ENCODE peak calls at places on chromosomes 2 and 18, in eight cellular contexts. J is adrenal gland, Z is H1, S is HCT116, X is ovary, P is A549, B is stomach, I is tibial nerve. F is an unnamed sample.

GRCh38 chr2:166158546-166158945 is 30.7 kb upstream of the SCN1A start:
- DNase-seq in B (no peak), Z (no peak), J (no peak), X (no peak), P (no peak), S (no peak), I (no peak), F (no peak)

GRCh38 chr2:55158111-55158814 is 73.8 kb downstream of the CLHC1 start:
- DNase-seq in B (peak), I (no peak), J (no peak), S (no peak), X (no peak), Z (no peak), P (no peak), F (no peak)

GRCh38 chr2:182542501-182543258 is 115.8 kb upstream of the PDE1A start:
- DNase-seq in S (no peak), P (no peak), J (no peak), X (no peak), I (no peak), Z (no peak), B (no peak), F (no peak)

GRCh38 chr2:109275120-109276040 is 146.4 kb downstream of the SH3RF3 start:
- DNase-seq in P (no peak), J (peak), Z (no peak), B (no peak), I (no peak), X (no peak), S (no peak), F (no peak)

GRCh38 chr2:109344270-109344805 is 215.3 kb downstream of the SH3RF3 start:
- DNase-seq in P (no peak), I (no peak), J (no peak), Z (no peak), X (no peak), B (no peak), S (no peak), F (no peak)

GRCh38 chr2:192030289-192030688 is 164.4 kb downstream of the TMEFF2 start:
- DNase-seq in X (no peak), S (no peak), J (no peak), B (no peak), I (no peak), Z (no peak), P (no peak), F (no peak)

GRCh38 chr2:134425723-134426496 is 172.0 kb downstream of the MGAT5 start:
- DNase-seq in X (no peak), B (no peak), P (no peak), S (no peak), J (no peak), I (no peak), Z (no peak), F (no peak)

GRCh38 chr2:163877316-163877715 is 141.5 kb upstream of the FIGN start:
- DNase-seq in J (no peak), S (no peak), X (no peak), Z (no peak), I (no peak), B (no peak), P (no peak), F (no peak)

GRCh38 chr2:138726681-138727080 is 53.5 kb downstream of the NXPH2 start:
- DNase-seq in P (no peak), I (no peak), S (no peak), B (no peak), Z (no peak), X (no peak), J (no peak), F (no peak)

GRCh38 chr18:36179562-36180334 is 7.5 kb upstream of the MOCOS start:
- DNase-seq in P (no peak), B (peak), J (peak), X (peak), Z (no peak), I (peak), S (no peak), F (no peak)

GRCh38 chr2:74045454-74045853 is 60.7 kb downstream of the TET3 start:
- DNase-seq in S (no peak), I (no peak), B (no peak), J (no peak), P (no peak), X (no peak), Z (no peak), F (no peak)

GRCh38 chr2:120322329-120322728 is 23.6 kb upstream of the INHBB start:
- DNase-seq in P (no peak), Z (no peak), X (no peak), S (no peak), J (no peak), I (no peak), B (no peak), F (no peak)

GRCh38 chr2:48588745-48589144 is 28.9 kb upstream of the GTF2A1L start:
- DNase-seq in J (no peak), Z (no peak), P (no peak), I (no peak), B (no peak), S (no peak), X (no peak), F (no peak)

GRCh38 chr2:42053791-42054656 is 6.2 kb downstream of the PKDCC start:
- DNase-seq in X (peak), J (peak), B (no peak), S (no peak), P (no peak), Z (no peak), I (no peak), F (no peak)

GRCh38 chr2:16244966-16245320 is 304.6 kb downstream of the MYCN start:
- DNase-seq in X (no peak), Z (peak), P (no peak), J (no peak), S (no peak), I (no peak), B (no peak), F (no peak)

GRCh38 chr2:239720411-239721365 is 304.5 kb downstream of the NDUFA10 start:
- DNase-seq in Z (peak), B (no peak), I (no peak), J (peak), X (peak), S (no peak), P (no peak), F (no peak)

GRCh38 chr2:204825054-204825453 is 279.8 kb downstream of the PARD3B start:
- DNase-seq in B (no peak), S (no peak), Z (no peak), X (no peak), J (no peak), I (no peak), P (no peak), F (no peak)

GRCh38 chr2:212520340-212520739 is 18.3 kb downstream of the ERBB4 start:
- DNase-seq in I (no peak), B (no peak), X (no peak), Z (no peak), S (peak), J (no peak), P (no peak), F (no peak)

GRCh38 chr2:112181571-112182290 is 43.5 kb downstream of the FBLN7 start:
- DNase-seq in X (no peak), J (no peak), B (no peak), P (no peak), S (no peak), Z (peak), I (no peak), F (no peak)

GRCh38 chr2:25132296-25132630 is 36.1 kb downstream of the POMC start:
- DNase-seq in B (no peak), P (no peak), I (no peak), X (no peak), S (no peak), J (no peak), Z (no peak), F (no peak)

GRCh38 chr2:20806286-20806685 is 16.6 kb downstream of the LDAH start:
- DNase-seq in B (no peak), J (no peak), I (no peak), X (no peak), S (no peak), Z (no peak), P (no peak), F (no peak)

GRCh38 chr18:51077217-51077616 is 47.2 kb downstream of the SMAD4 start:
- DNase-seq in B (no peak), S (no peak), X (no peak), J (no peak), P (no peak), I (no peak), Z (no peak), F (no peak)

GRCh38 chr2:128365217-128365905 is 46.7 kb upstream of the HS6ST1 start:
- DNase-seq in P (no peak), S (no peak), B (no peak), X (no peak), J (no peak), Z (no peak), I (no peak), F (no peak)

GRCh38 chr2:85623991-85624390 is 8.0 kb downstream of the USP39 start:
- DNase-seq in S (no peak), P (no peak), J (no peak), X (no peak), B (no peak), Z (no peak), I (no peak), F (no peak)

DNA sequence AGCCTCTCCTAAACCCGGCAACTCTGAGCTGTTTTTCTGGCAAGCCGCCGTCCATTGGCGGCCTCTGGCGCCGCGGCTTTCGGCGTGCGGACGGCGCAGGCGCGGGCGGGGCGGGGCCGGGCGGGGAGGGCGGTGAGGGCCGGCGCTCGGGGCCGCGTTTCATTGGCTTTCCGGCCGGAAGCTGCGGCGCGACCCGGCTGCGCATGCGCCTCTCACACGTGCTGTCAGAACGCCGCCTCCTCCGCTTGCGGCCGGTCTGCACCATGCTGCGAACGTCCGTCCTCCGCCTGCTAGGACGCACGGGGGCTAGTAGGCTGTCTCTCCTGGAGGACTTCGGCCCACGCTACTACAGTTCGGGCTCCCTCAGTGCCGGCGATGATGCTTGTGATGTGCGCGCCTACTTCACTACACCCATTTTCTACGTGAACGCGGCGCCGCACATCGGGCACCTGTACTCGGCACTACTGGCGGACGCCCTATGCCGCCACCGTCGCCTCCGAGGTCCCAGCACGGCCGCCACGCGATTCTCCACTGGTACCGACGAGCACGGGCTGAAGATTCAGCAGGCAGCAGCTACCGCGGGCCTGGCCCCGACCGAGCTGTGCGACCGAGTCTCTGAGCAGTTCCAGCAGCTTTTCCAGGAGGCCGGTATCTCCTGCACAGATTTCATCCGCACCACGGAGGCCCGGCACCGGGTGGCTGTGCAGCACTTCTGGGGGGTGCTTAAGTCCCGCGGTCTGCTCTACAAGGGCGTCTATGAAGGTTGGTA is at the start of gene MARS2:
- DNase-seq in S (peak), X (peak), B (peak), I (peak), J (peak), Z (peak), P (peak), F (peak)
- TF ChIP-seq POLR2A in S (no peak), X (no peak), B (peak), I (peak), J (peak), Z (peak), P (peak), F (peak)

GRCh38 chr2:231464576-231465540 is 574 bp upstream of the NCL start:
- DNase-seq in I (peak), B (peak), Z (peak), P (peak), J (peak), S (peak), X (peak), F (peak)
- TF ChIP-seq POLR2A in I (no peak), B (peak), Z (peak), P (peak), J (no peak), S (peak), X (no peak), F (peak)

GRCh38 chr2:70143314-70144150 is 47.3 kb downstream of the C2orf42 start:
- DNase-seq in Z (no peak), B (peak), X (peak), P (no peak), S (peak), I (no peak), J (peak), F (peak)
- TF ChIP-seq POLR2A in Z (peak), B (no peak), X (no peak), P (peak), S (peak), I (peak), J (peak), F (peak)

DNA sequence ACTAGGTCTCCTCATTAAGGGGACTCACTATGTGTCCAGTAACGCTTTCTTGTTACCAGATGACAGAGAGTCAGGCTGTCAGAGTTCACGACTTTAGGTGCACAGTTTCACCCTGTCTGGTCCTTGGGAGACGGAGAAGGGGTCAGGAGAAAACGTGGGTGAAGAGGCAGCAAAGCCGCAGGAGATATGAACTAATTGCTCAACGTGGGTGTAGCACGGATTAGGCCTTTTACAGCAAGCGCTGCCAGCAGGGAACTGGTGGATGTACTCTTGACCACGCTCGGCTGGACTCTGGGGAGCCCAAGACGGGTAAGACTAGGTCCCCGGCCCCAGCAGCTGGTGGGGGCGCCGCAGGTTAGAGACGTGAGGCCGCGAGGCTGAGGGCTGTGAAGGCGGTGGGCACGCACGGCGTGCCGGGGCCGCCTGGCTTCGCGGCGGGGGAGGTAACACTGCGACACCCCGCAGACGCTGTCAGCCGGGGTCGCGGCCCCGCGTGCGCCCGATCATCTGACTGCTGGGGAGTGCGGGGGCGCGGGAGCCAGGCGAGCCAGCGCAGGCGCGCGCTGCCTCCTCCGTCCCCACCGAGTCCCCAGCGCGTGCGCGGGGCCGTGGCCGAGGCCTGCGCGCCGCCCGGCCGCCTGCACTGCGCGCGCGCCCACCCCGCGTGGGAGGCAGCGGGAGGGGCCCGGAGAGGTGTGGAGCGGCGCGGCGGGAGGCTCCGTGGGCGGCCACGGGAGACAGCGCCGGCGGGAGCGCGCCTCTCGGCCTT is at the start of gene CLIP4:
- DNase-seq in J (peak), S (no peak), Z (peak), P (peak), I (peak), X (peak), B (peak), F (peak)
- TF ChIP-seq POLR2A in J (peak), S (no peak), Z (no peak), P (peak), I (peak), X (no peak), B (no peak), F (peak)

GRCh38 chr2:65020943-65021528 is 31.8 kb downstream of the SLC1A4 start:
- DNase-seq in P (no peak), B (no peak), X (no peak), Z (no peak), S (no peak), J (no peak), I (no peak), F (no peak)
- TF ChIP-seq POLR2A in P (no peak), B (no peak), X (no peak), Z (no peak), S (no peak), J (no peak), I (no peak), F (no peak)